ENCODE peak calls at places on chromosomes 4 and X, in four cellular contexts. X is left lung, W is fibroblast of lung, E is colonic mucosa. C is an unnamed sample.

GRCh38 chrX:136789856-136790255 is 9.1 kb upstream of the ARHGEF6 start:
- DNase-seq in X (no peak), W (no peak), E (no peak), C (no peak)

GRCh38 chrX:115518113-115518512 is 42.9 kb upstream of the PLS3 start:
- DNase-seq in X (no peak), W (no peak), E (no peak), C (no peak)

GRCh38 chr4:24489870-24490269 is 94.5 kb downstream of the DHX15 start:
- DNase-seq in X (no peak), W (peak), E (no peak), C (no peak)

GRCh38 chr4:157983300-157983699 is 189.5 kb downstream of the GASK1B start:
- DNase-seq in X (no peak), W (no peak), E (no peak), C (no peak)

GRCh38 chrX:137565921-137566745 is at the start of gene ZIC3:
- DNase-seq in X (peak), W (peak), E (peak), C (peak)

GRCh38 chr4:47049347-47049746 is 18.0 kb downstream of the GABRB1 start:
- DNase-seq in X (no peak), W (no peak), E (no peak), C (no peak)

GRCh38 chrX:112851161-112851779 is 10.6 kb upstream of the AMOT start:
- DNase-seq in X (no peak), W (no peak), E (no peak), C (no peak)

GRCh38 chr4:168832746-168833575 is 177.1 kb downstream of the CBR4 start:
- DNase-seq in X (no peak), W (no peak), E (peak), C (peak)

GRCh38 chr4:7827566-7827965 is 112.1 kb downstream of the AFAP1 start:
- DNase-seq in X (no peak), W (no peak), E (no peak), C (no peak)

GRCh38 chrX:107567370-107567769 is 60.9 kb upstream of the PRPS1 start:
- DNase-seq in X (no peak), W (no peak), E (no peak), C (no peak)

DNA sequence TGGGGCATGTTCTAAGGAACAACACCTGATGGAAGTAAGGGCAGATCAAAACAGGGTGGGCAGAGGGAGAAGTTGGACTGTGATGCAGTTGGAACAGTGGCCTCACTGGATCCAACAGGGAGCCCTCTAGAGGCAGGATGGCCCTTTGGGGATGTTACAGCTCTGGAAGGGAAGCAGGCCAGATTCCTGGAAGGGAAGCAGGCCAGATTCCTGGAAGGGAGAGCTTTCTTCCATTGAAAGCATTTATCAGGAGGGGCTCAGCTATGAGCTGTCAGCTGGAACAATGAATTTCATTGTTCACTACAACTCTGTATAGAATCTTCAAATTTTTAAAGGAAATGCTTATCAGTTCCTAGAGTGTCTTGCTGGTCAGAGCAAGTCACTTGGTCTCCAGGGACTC is 17.7 kb downstream of the IL15 start:
- DNase-seq in X (peak), W (peak), E (peak), C (no peak)
- TF ChIP-seq CTCF in X (peak), W (peak), E (no peak), C (peak)

GRCh38 chrX:361231-362145 is 25.2 kb downstream of the PPP2R3B start:
- DNase-seq in X (no peak), W (no peak), E (no peak), C (no peak)
- H3K4me3 ChIP-seq in X (no peak), W (no peak), E (no peak), C (no peak)

GRCh38 chrX:147072747-147073146 is 258.2 kb upstream of the CXorf51A start:
- DNase-seq in X (no peak), W (no peak), E (no peak), C (no peak)

GRCh38 chrX:147079457-147079856 is 264.9 kb upstream of the CXorf51A start:
- DNase-seq in X (no peak), W (no peak), E (no peak), C (no peak)

GRCh38 chrX:147079974-147080373 is 265.4 kb upstream of the CXorf51A start:
- DNase-seq in X (no peak), W (no peak), E (no peak), C (no peak)

DNA sequence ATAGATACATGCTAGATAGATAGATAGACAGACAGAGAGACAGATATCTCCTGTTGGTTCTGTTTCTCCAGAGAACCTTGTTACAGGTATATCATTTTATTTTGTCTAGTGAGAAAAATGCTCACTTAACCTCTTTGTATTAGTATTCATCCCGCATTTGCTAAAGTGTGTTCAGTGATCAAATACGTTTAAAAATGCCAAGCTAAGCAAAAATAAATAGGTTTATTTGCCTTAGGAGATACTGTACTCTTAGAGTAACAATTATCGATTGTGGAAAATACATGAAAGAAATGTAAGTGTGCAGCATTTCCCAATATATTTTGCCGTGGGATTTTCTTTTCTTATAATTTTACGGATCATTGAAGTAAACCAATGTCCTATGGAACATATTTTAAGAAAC is 262.9 kb upstream of the CXorf51A start:
- DNase-seq in X (no peak), W (no peak), E (no peak), C (no peak)
- TF ChIP-seq CTCF in X (no peak), W (no peak), E (no peak), C (no peak)

DNA sequence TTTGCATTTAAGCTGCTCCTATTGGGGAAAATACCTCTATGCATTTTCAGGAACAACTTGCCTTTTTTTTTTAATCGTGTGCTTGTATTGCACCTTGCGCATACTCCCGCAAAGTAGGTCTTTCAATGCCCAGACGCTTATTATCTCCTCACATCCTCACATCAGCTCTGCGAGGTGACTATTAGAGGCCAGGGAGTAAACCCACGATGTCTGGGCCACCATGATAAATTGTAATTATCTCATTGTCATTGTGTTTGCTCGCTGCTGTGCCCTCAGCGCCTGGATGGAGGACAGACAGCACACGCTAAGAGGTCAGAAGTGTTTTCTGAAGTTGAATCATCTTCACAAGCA is 974 bp upstream of the RELL1 start:
- DNase-seq in X (no peak), W (no peak), E (no peak), C (no peak)
- H3K4me3 ChIP-seq in X (peak), W (peak), E (peak), C (peak)

GRCh38 chr4:5378002-5378401 is 326.7 kb downstream of the STK32B start:
- DNase-seq in X (no peak), W (no peak), E (no peak), C (no peak)
- TF ChIP-seq CTCF in X (no peak), W (no peak), E (no peak), C (no peak)

GRCh38 chr4:73853246-73853704 is at the start of gene PF4V1:
- DNase-seq in X (no peak), W (no peak), E (peak), C (no peak)
- H3K4me3 ChIP-seq in X (no peak), W (no peak), E (no peak), C (peak)

DNA sequence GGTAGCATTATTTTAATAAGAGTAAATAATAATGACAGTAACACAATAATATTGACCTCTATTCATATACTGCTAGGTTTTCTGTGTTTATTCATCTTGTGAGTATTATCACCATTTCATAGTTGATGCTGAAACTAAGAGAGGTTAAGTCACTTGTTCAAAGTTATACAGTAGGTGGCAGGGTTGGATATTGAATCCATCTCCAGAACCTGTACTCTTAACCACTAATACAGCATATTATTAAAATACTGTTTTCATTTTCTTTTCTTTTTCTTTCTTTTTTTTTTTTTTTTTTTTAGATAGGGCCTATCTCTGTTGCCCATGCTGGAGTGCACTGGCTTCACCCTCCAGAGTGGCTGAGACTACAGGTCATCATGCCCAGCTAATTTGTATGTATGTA is 7.1 kb upstream of the ELF2 start:
- DNase-seq in X (no peak), W (peak), E (no peak), C (no peak)
- TF ChIP-seq CTCF in X (no peak), W (no peak), E (no peak), C (peak)

GRCh38 chr4:2257361-2258001 is 4.4 kb downstream of the MXD4 start:
- DNase-seq in X (peak), W (no peak), E (peak), C (peak)
- H3K4me3 ChIP-seq in X (no peak), W (no peak), E (no peak), C (no peak)

GRCh38 chrX:129058405-129058804 is 464.9 kb downstream of the SMARCA1 start:
- DNase-seq in X (no peak), W (no peak), E (no peak), C (no peak)
- TF ChIP-seq CTCF in X (no peak), W (no peak), E (no peak), C (no peak)